ENCODE peak calls at places on chromosomes 12 and 14, in six cellular contexts. Y is GM23338; R is stimulated activated CD8-positive, alpha-beta memory T cell treated with anti-CD3 and anti-CD28 coated beads, Interleukin-12 subunit alpha, Interleukin-12 subunit beta, amount 100 ng/mL, for 4 hours; J is neural progenitor cell; X is HT-29; T is progenitor cell of endocrine pancreas. B is an unnamed sample.

GRCh38 chr12:49698619-49699545 is 8.3 kb downstream of the FMNL3 start:
- DNase-seq in R (peak), T (no peak), J (peak), X (no peak), Y (peak), B (peak)

GRCh38 chr12:12079291-12079690 is 8.6 kb downstream of the BCL2L14 start:
- DNase-seq in Y (no peak), J (no peak), X (no peak), R (no peak), T (no peak), B (no peak)

GRCh38 chr14:63896278-63896720 is 43.5 kb downstream of the SYNE2 start:
- DNase-seq in T (no peak), R (no peak), Y (no peak), X (peak), J (no peak), B (no peak)

GRCh38 chr14:60651936-60652673 is 2.8 kb upstream of the SIX1 start:
- DNase-seq in J (peak), Y (peak), R (no peak), X (no peak), T (no peak), B (no peak)

GRCh38 chr14:67934087-67934486 is 114.5 kb downstream of the RAD51B start:
- DNase-seq in X (peak), J (peak), Y (peak), T (no peak), R (no peak), B (no peak)

GRCh38 chr12:67681145-67681778 is 32.7 kb downstream of the DYRK2 start:
- DNase-seq in J (no peak), R (no peak), T (no peak), Y (no peak), X (no peak), B (no peak)

GRCh38 chr14:95222870-95223398 is 65.6 kb upstream of the DICER1 start:
- DNase-seq in X (no peak), Y (no peak), J (no peak), R (no peak), T (no peak), B (no peak)

GRCh38 chr14:92462568-92462967 is 51.0 kb upstream of the RIN3 start:
- DNase-seq in T (no peak), Y (no peak), R (no peak), X (no peak), J (no peak), B (no peak)

GRCh38 chr12:10065241-10065640 is 33.5 kb downstream of the CLEC1A start:
- DNase-seq in J (no peak), T (no peak), R (no peak), Y (peak), X (no peak), B (no peak)

GRCh38 chr14:71661441-71661840 is 270.8 kb upstream of the RGS6 start:
- DNase-seq in J (no peak), T (no peak), Y (no peak), R (no peak), X (no peak), B (no peak)

GRCh38 chr12:57755454-57756372 is 810 bp downstream of the MARCHF9 start:
- DNase-seq in T (no peak), X (peak), R (peak), Y (peak), J (peak), B (peak)

GRCh38 chr14:98952595-98953325 is 319.2 kb downstream of the BCL11B start:
- DNase-seq in Y (no peak), J (no peak), X (no peak), R (no peak), T (no peak), B (no peak)

GRCh38 chr14:53925201-53925766 is 31.3 kb downstream of the BMP4 start:
- DNase-seq in X (no peak), R (no peak), J (no peak), Y (no peak), T (no peak), B (no peak)

GRCh38 chr14:105343194-105343593 is 28.6 kb downstream of the PACS2 start:
- DNase-seq in J (no peak), T (no peak), X (no peak), Y (no peak), R (no peak), B (no peak)

GRCh38 chr14:76926521-76927251 is 100.5 kb downstream of the LRRC74A start:
- DNase-seq in T (no peak), J (peak), X (no peak), R (no peak), Y (peak), B (no peak)

GRCh38 chr14:69321601-69322330 is 61.8 kb downstream of the GALNT16 start:
- DNase-seq in J (no peak), R (no peak), Y (no peak), T (no peak), X (no peak), B (no peak)

GRCh38 chr14:94129758-94130414 is 482 bp upstream of the IFI27L2 start:
- DNase-seq in Y (peak), R (no peak), X (peak), T (no peak), J (peak), B (no peak)

GRCh38 chr14:39265741-39266588 is 32.2 kb downstream of the MIA2 start:
- DNase-seq in Y (no peak), X (peak), T (no peak), R (no peak), J (no peak), B (no peak)